ENCODE peak calls at places on chromosomes 2 and 18, in five cellular contexts. G is epithelial cell of proximal tubule, J is EL, D is T-cell, M is Ammon's horn. L is an unnamed sample.

GRCh38 chr2:118086024-118086633 is 2.1 kb upstream of the INSIG2 start:
- DNase-seq in D (no peak), G (no peak), J (no peak), M (no peak), L (no peak)

GRCh38 chr2:107412209-107412904 is 414.3 kb upstream of the RGPD4 start:
- DNase-seq in D (no peak), J (peak), M (no peak), G (no peak), L (peak)

GRCh38 chr18:24055878-24056277 is 41.3 kb downstream of the TTC39C start:
- DNase-seq in D (no peak), J (no peak), G (no peak), M (no peak), L (peak)

GRCh38 chr2:69915050-69915945 is at the start of gene MXD1:
- DNase-seq in G (no peak), M (peak), D (no peak), J (no peak), L (peak)

GRCh38 chr2:175126661-175127060 is 41.3 kb downstream of the ATF2 start:
- DNase-seq in J (no peak), M (no peak), G (no peak), D (no peak), L (no peak)

GRCh38 chr2:58569460-58570185 is 328.5 kb upstream of the FANCL start:
- DNase-seq in D (no peak), J (peak), G (no peak), M (no peak), L (peak)

GRCh38 chr2:129334696-129335095 is 644.8 kb upstream of the RAB6C start:
- DNase-seq in D (no peak), M (peak), G (no peak), J (no peak), L (no peak)

GRCh38 chr18:56162871-56163270 is 475.5 kb downstream of the TXNL1 start:
- DNase-seq in J (no peak), G (no peak), M (no peak), D (no peak), L (no peak)

L was measured in GM23248.